ENCODE peak calls at places on chromosomes 11 and 22, in nine cellular contexts. A is nephron progenitor cell, H is HFFc6, U is choroid plexus epithelial cell, I is A549, S is WERI-Rb-1, V is HCT116, Z is B cell, L is epithelial cell of esophagus. M is an unnamed sample.

GRCh38 chr11:44550123-44550522 is 15.3 kb upstream of the CD82 start:
- DNase-seq in S (no peak), V (no peak), Z (no peak), U (no peak), L (no peak), H (no peak), I (no peak), A (no peak), M (no peak)

GRCh38 chr11:128715691-128716153 is 21.9 kb downstream of the FLI1 start:
- DNase-seq in V (no peak), Z (peak), S (no peak), A (no peak), I (no peak), H (peak), L (no peak), U (peak), M (no peak)

GRCh38 chr11:12131943-12132789 is 21.8 kb downstream of the MICAL2 start:
- DNase-seq in Z (no peak), A (no peak), L (no peak), U (no peak), S (no peak), I (no peak), V (no peak), H (no peak), M (no peak)

GRCh38 chr11:105007463-105007862 is 15.5 kb downstream of the CASP5 start:
- DNase-seq in V (no peak), S (no peak), Z (no peak), A (no peak), H (no peak), I (no peak), U (no peak), L (no peak), M (no peak)

GRCh38 chr11:61870429-61871039 is 20.8 kb downstream of the FADS3 start:
- DNase-seq in V (no peak), I (no peak), H (no peak), Z (no peak), S (no peak), U (peak), A (no peak), L (no peak), M (no peak)

GRCh38 chr22:20428496-20429253 is 8.9 kb downstream of the SCARF2 start:
- DNase-seq in H (no peak), U (no peak), S (no peak), V (no peak), L (no peak), A (no peak), I (no peak), Z (no peak), M (no peak)

GRCh38 chr22:26904483-26904882 is 247.1 kb downstream of the MIAT start:
- DNase-seq in Z (no peak), H (no peak), I (no peak), S (no peak), U (no peak), L (no peak), A (no peak), V (no peak), M (no peak)

GRCh38 chr22:37566329-37566837 is 6.1 kb downstream of the CDC42EP1 start:
- DNase-seq in V (no peak), I (no peak), L (no peak), A (no peak), U (no peak), H (no peak), S (no peak), Z (peak), M (no peak)

GRCh38 chr11:47626234-47626633 is 16.1 kb downstream of the MTCH2 start:
- DNase-seq in S (no peak), Z (no peak), A (no peak), H (no peak), I (no peak), V (no peak), U (no peak), L (no peak), M (no peak)

GRCh38 chr11:2929880-2930704 is 872 bp upstream of the PHLDA2 start:
- DNase-seq in A (peak), I (peak), U (peak), Z (no peak), L (peak), H (peak), V (peak), S (no peak), M (no peak)
- TF ChIP-seq CTCF in A (peak), I (no peak), U (peak), Z (peak), L (no peak), H (no peak), V (no peak), S (peak), M (no peak)

GRCh38 chr22:43923631-43924548 is at the start of gene PNPLA3:
- DNase-seq in Z (peak), A (peak), H (peak), V (peak), U (peak), I (peak), L (peak), S (peak), M (peak)
- TF ChIP-seq CTCF in Z (peak), A (peak), H (peak), V (no peak), U (peak), I (peak), L (no peak), S (peak), M (peak)

GRCh38 chr22:22684605-22685561 is 40.5 kb downstream of the GGTLC2 start:
- DNase-seq in V (no peak), U (peak), L (no peak), H (peak), I (no peak), Z (peak), A (peak), S (peak), M (no peak)
- TF ChIP-seq CTCF in V (peak), U (peak), L (peak), H (peak), I (peak), Z (peak), A (peak), S (peak), M (peak)

GRCh38 chr11:93197383-93198220 is at the start of gene SLC36A4:
- DNase-seq in H (peak), S (peak), A (peak), L (peak), U (peak), V (peak), I (peak), Z (peak), M (peak)

GRCh38 chr11:93198221-93198650 is 445 bp upstream of the SLC36A4 start:
- DNase-seq in H (no peak), A (no peak), S (no peak), I (no peak), Z (no peak), V (no peak), L (peak), U (peak), M (no peak)

GRCh38 chr11:93194673-93195291 is 3.0 kb downstream of the SLC36A4 start:
- DNase-seq in L (no peak), S (no peak), V (no peak), A (no peak), H (no peak), Z (no peak), I (no peak), U (no peak), M (no peak)

GRCh38 chr11:93199616-93200015 is 1.8 kb upstream of the SLC36A4 start:
- DNase-seq in Z (no peak), S (no peak), I (no peak), A (no peak), V (no peak), U (no peak), H (no peak), L (no peak), M (no peak)

GRCh38 chr11:93196816-93197382 is 892 bp downstream of the SLC36A4 start:
- DNase-seq in V (peak), I (peak), L (peak), U (peak), S (no peak), A (no peak), Z (no peak), H (no peak), M (no peak)
- TF ChIP-seq CTCF in V (no peak), I (no peak), L (peak), U (peak), S (no peak), A (peak), Z (peak), H (peak), M (peak)

DNA sequence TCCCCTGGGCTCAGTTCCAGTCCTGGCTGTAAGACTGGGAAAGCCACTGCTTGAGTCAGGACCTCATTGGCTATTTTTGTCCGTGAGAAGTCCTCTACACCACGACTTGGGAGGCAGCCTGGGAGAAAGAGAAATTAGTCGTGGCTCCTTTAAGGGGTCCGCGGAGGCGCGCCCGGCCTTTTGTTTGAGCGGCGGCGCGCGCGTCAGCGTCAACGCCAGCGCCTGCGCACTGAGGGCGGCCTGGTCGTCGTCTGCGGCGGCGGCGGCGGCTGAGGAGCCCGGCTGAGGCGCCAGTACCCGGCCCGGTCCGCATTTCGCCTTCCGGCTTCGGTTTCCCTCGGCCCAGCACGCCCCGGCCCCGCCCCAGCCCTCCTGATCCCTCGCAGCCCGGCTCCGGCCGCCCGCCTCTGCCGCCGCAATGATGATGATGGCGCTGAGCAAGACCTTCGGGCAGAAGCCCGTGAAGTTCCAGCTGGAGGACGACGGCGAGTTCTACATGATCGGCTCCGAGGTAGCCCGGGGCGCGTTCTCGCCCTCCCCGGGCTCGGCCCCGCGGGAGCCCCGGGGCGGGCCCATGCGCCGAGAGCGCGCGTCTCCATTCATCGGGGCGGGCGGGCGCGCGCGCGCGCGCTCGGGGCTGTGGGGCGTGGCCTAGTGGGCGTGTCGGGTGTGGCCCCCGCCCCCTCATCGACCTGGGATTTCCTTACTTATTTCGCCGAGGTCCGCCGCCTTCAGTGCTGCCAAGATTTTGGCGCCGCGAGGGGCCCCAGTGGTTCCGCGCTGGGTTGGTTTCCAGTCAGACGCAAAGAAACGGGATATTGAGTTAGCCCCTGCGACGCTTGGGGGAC is at the start of gene SMARCB1:
- DNase-seq in Z (peak), L (peak), H (peak), U (peak), S (peak), A (peak), I (peak), V (peak), M (peak)
- TF ChIP-seq CTCF in Z (no peak), L (no peak), H (no peak), U (no peak), S (no peak), A (no peak), I (no peak), V (no peak), M (no peak)

DNA sequence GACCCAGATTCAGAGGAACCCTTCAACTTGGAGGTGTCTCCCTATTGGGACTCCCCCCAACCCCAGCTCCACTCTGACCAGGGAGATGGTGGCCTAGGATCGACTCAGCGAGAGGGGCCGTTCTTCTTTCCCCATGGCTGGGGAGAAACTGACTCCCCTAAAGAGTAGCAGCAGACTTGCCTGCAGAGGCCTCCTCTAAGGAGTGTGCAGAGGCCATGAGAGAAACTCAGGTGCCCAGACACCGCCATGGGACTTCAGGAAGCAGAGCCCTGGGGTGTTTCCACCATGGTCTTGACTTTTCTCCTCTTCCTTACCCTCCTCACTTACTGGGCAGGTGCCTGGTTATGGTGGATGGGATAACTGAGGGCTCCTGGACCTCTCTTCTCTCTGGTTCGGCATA is 2.6 kb upstream of the TOP3B start:
- DNase-seq in V (no peak), U (no peak), H (no peak), L (no peak), S (no peak), A (no peak), I (no peak), Z (no peak), M (no peak)
- TF ChIP-seq CTCF in V (no peak), U (no peak), H (no peak), L (no peak), S (no peak), A (no peak), I (no peak), Z (no peak), M (no peak)